ENCODE peak calls at places on chromosomes 13 and 19, in four cellular contexts. J, U, Q and R are unnamed samples.

GRCh38 chr13:70203661-70204229 is 95.5 kb upstream of the KLHL1 start:
- DNase-seq in J (no peak), U (peak), Q (no peak), R (peak)

GRCh38 chr13:24038846-24039330 is 121.6 kb upstream of the SPATA13 start:
- DNase-seq in J (no peak), U (no peak), Q (no peak), R (peak)

GRCh38 chr13:85497652-85498051 is 301.6 kb downstream of the SLITRK6 start:
- DNase-seq in J (no peak), U (no peak), Q (no peak), R (peak)

GRCh38 chr19:38142176-38143035 is 81.6 kb downstream of the DPF1 start:
- DNase-seq in J (no peak), U (peak), Q (no peak), R (peak)

GRCh38 chr13:49308977-49309408 is 61.3 kb downstream of the CDADC1 start:
- DNase-seq in J (peak), U (no peak), Q (no peak), R (no peak)

GRCh38 chr13:49368688-49369087 is 75.2 kb downstream of the CAB39L start:
- DNase-seq in J (no peak), U (no peak), Q (no peak), R (no peak)

GRCh38 chr19:48618278-48618915 is 581 bp downstream of the RPL18 start:
- DNase-seq in J (no peak), U (no peak), Q (no peak), R (no peak)

GRCh38 chr19:55454787-55455243 is 6.6 kb downstream of the ISOC2 start:
- DNase-seq in J (no peak), U (peak), Q (no peak), R (peak)

GRCh38 chr19:17266975-17267788 is at the start of gene BABAM1:
- DNase-seq in J (peak), U (peak), Q (peak), R (peak)

GRCh38 chr19:6730153-6730804 is 7.1 kb downstream of the GPR108 start:
- DNase-seq in J (no peak), U (peak), Q (peak), R (no peak)

GRCh38 chr13:25939961-25940687 is 111.7 kb downstream of the SHISA2 start:
- DNase-seq in J (no peak), U (no peak), Q (no peak), R (no peak)

GRCh38 chr19:21126078-21126477 is 15.8 kb upstream of the ZNF431 start:
- DNase-seq in J (no peak), U (no peak), Q (no peak), R (no peak)

GRCh38 chr13:35923347-35923746 is 207.8 kb downstream of the DCLK1 start:
- DNase-seq in J (peak), U (no peak), Q (no peak), R (peak)

DNA sequence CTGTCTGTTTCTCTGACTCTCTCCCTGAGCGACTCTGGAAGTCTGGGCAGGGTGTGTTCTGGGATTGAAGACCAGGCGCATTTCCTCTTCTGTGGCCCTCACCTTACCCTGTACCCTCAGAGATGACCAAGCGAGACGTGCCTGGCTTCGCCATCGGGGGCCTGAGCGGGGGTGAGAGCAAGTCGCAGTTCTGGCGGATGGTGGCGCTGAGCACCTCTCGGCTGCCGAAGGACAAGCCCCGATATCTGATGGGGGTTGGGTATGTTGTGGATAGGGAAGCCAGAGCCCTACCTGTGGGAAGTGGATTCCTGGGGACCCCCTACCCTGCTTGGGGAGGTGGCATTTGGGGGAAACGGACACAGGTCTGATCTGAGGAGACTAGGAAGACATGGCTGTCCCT is 5.8 kb upstream of the DNM2 start:
- DNase-seq in J (no peak), U (peak), Q (no peak), R (no peak)
- H3K4me3 ChIP-seq in J (no peak), U (no peak), Q (no peak), R (no peak)

DNA sequence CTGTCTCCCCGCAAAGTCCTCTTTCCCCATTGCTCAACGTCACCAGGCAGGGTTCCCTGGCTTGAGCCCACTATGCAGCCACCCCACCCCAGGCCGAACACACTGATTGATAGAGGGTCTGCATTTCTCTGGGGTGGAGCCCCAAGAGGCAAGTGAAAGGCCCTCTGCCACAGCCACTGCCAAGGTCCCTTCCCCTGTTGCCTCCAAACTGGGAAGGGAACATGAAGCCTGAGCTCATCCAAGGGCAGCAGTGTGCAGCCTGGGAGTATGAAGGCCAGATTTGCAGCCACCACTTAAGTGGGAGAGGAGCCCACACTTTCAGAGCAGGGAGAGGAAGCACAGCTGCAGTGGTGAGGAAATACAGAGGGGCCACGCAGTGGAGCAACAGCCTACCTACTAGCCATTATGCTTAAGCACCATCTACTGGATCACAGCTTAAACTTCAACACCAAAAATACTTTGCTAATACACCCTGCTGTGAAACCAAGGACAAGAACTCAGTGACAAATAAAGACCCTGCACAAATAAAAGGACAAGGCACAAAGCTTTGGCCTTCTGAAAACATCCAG is 48.6 kb downstream of the UBL3 start:
- DNase-seq in J (no peak), U (peak), Q (no peak), R (no peak)
- TF ChIP-seq CTCF in J (no peak), U (no peak), Q (no peak), R (no peak)

DNA sequence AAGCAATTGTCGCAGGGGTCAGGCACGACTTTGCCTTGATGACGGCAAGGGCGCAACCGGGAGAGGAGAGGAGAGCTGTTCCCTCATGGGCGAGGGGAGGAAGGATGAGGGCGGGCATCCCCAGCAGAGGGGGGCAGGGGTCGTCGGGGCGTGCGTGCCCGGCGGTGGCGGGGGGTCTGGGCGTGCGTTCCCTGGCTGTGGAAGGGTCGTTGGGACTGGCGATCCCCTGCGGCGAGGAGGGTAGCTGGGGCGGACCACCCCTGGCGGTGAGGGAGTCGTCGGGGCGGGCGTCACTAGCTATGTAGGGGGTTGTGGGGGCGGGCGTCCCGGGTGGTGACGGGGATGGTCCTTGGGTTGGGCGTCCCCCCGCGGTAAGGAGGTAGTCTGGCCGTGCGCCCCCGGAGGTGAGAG is 1.7 kb downstream of the COMP start:
- DNase-seq in J (no peak), U (no peak), Q (no peak), R (no peak)
- H3K4me3 ChIP-seq in J (no peak), U (peak), Q (no peak), R (no peak)

DNA sequence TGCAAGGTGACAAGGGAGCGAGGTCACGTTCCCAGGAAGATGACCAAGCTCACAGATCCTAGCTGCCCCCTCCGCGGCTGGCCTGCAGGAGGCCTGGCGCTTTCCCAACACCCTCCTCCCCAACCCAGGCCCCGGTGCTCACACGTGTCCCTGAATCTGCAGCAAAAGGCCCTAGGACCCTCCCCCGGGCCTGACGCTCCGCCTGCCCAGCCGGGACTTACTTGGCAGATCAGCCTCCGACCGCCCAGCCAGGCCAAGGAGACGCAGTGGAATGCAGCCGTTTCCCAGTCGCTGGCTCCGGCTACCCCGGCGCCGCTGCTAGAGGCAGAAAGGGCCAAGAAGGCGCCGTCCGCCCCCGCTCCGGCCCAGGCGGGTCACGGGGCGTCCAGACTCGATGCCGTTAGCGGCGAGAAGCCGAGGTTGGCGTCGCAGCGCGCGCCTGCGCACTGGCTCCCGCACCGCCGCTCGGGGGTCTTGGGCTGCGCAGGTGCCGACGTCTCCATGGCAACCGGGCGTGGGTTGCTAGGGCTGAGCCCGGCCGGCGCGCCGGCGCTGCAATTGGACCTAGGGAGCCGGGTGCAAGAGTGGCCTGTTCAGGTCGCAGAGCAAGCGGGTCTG is at the start of gene PNMA8A:
- DNase-seq in J (no peak), U (peak), Q (no peak), R (peak)
- TF ChIP-seq CTCF in J (no peak), U (no peak), Q (no peak), R (peak)

DNA sequence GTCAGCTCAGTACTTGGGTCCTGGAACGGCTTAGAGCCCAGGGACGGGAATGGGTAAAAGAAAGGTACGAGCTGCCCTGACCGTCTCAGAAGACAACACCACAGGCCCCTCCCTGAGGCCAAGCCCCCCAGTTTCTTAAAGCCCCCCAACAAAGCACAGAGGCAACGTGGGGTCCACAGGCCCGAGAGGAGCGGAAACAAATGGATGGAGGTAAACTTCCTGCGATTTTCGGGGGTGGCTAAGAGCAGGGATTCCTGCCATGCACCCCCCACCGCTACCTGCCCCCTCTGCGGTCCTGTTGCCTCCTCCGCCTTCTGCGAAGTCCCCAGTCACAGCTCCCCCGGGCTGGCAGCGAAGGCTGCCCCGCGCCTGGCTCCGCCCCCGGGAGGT is 48.2 kb downstream of the PTPRS start:
- DNase-seq in J (no peak), U (no peak), Q (no peak), R (peak)
- H3K4me3 ChIP-seq in J (peak), U (peak), Q (peak), R (peak)

GRCh38 chr19:2543463-2544442 is 67.8 kb downstream of the GADD45B start:
- DNase-seq in J (peak), U (peak), Q (peak), R (peak)

GRCh38 chr19:2542341-2543069 is 66.6 kb downstream of the GADD45B start:
- DNase-seq in J (no peak), U (peak), Q (no peak), R (no peak)

GRCh38 chr19:2540251-2540645 is 64.3 kb downstream of the GADD45B start:
- DNase-seq in J (no peak), U (no peak), Q (no peak), R (no peak)

GRCh38 chr19:2538096-2538757 is 62.3 kb downstream of the GADD45B start:
- DNase-seq in J (no peak), U (no peak), Q (no peak), R (no peak)

DNA sequence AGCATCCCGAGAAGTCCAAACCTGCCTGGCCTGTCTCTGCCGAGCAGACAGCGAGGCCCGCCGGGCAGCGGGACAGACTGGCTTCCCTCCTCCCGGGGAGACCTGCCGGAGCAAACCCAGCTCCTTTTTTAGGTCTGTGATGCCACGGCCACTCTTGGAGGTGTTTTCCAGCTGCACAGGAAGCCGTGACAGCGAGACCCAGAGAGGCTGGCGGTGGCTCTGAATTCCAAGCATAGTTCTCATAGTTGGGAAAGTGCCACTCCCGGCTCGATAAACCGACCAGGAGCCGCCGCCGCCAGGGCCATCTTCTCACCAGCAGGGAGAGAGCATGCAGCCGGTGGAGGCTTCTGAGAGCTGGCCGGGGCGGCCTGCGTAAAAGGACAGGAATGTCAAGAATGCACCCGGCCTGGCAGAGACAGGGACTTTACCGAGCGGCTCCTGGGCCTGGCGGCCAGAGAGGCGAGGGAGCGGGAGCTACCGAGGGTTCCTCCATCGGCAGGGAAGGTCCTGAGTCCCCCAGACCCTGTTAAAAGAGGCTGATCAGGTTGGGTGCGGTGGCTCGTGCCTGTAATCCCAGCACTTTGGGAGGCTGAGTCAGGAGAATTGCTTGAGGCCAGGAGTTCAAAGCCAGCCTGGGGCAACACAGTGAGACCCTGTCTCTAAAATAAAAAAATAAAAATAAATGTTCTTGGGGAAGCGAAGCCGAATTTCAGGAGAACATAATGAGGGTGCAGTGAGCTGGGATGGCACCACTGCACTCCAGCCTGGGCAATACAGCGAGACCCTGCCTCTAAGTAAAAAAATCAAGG is 64.9 kb downstream of the GADD45B start:
- DNase-seq in J (peak), U (peak), Q (peak), R (peak)
- TF ChIP-seq CTCF in J (no peak), U (no peak), Q (no peak), R (no peak)

GRCh38 chr19:40521276-40521675 is 54.5 kb downstream of the SPTBN4 start:
- DNase-seq in J (no peak), U (no peak), Q (no peak), R (peak)

GRCh38 chr19:40524133-40524549 is 52.5 kb upstream of the SHKBP1 start:
- DNase-seq in J (no peak), U (no peak), Q (no peak), R (no peak)

GRCh38 chr19:40524655-40525054 is 52.0 kb upstream of the SHKBP1 start:
- DNase-seq in J (no peak), U (no peak), Q (no peak), R (no peak)

GRCh38 chr19:40525234-40526051 is 51.2 kb upstream of the SHKBP1 start:
- DNase-seq in J (no peak), U (no peak), Q (no peak), R (no peak)

GRCh38 chr19:40523322-40524047 is 53.2 kb upstream of the SHKBP1 start:
- DNase-seq in J (no peak), U (peak), Q (no peak), R (peak)
- H3K4me3 ChIP-seq in J (no peak), U (no peak), Q (no peak), R (no peak)

DNA sequence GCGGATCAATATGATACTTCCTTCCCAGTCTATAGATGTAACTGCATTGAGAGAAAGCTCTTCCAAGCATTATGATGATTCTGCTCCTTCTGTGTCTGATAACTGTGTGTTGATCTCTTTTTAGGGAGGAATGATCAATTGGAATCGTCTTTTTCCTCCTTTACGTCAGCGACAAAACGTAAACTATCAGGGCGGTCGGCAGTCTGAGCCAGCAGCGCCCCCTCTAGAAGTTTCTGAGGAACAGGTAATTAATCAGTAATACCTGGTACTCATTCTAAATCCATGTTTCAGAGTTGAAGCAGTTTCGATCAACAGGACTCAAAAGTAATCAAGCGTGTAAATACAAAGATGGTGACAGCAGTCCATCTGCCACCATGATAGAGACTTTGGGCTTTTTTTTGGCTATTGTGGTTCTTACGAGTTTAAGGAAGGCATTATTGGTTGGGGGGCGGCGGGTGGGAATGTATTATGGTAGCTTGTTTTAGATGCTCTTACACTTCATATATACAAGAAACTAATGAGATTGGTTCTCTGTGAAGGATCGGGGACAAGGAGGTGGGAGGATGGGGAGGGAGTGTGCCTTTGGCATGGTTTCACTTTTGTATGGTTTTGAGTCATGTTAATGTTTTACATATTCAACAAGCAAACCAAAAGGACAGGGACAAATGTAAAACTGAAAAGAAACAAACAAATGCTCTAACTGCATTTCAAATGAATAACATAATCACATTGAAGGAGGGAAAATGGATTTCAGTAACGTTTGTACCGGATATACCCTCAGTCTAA is 60.7 kb upstream of the GPR183 start:
- DNase-seq in J (peak), U (peak), Q (no peak), R (no peak)
- TF ChIP-seq CTCF in J (no peak), U (peak), Q (no peak), R (no peak)

DNA sequence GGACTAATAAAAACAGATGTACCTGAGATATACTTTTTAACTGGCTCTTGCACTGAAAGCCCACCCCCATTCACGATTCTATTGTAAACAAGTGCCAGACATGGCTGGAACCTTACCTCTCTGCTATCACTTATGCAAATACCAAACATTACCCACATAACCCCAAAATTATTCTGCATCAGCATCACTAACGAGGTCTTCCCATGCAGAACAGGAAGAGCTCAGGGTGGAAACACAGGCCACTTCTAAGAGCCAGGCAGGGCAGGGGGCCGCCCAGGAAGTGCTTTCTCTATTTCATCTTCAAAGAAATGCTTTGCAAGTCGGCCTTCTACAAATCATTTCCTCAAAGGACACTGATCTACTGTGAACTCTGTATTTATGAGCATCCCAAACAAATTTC is 7.3 kb downstream of the IRS2 start:
- DNase-seq in J (no peak), U (no peak), Q (no peak), R (peak)
- H3K4me3 ChIP-seq in J (no peak), U (no peak), Q (peak), R (peak)

GRCh38 chr13:97753942-97754670 is 199.4 kb upstream of the IPO5 start:
- DNase-seq in J (no peak), U (peak), Q (no peak), R (no peak)
- TF ChIP-seq CTCF in J (no peak), U (peak), Q (no peak), R (no peak)